ENCODE peak calls at places on chromosomes 13 and 19, in four cellular contexts. D is IMR-90, X is H1, M is H9. N is an unnamed sample.

GRCh38 chr19:19752760-19753403 is 20.0 kb upstream of the ZNF14 start:
- DNase-seq in D (no peak), X (no peak), M (no peak), N (no peak)

GRCh38 chr13:97342136-97342535 is 91.8 kb upstream of the RAP2A start:
- DNase-seq in D (no peak), X (no peak), M (no peak), N (no peak)

GRCh38 chr19:56547535-56547934 is 8.8 kb downstream of the ZFP28 start:
- DNase-seq in D (no peak), X (no peak), M (peak; percentile 41), N (peak; percentile 69)

GRCh38 chr19:2201473-2202148 is 34.5 kb downstream of the PLEKHJ1 start:
- DNase-seq in D (no peak), X (no peak), M (no peak), N (no peak)

GRCh38 chr19:47762615-47763308 is 15.7 kb upstream of the SELENOW start:
- DNase-seq in D (no peak), X (no peak), M (no peak), N (no peak)

GRCh38 chr19:2532252-2533071 is 56.5 kb downstream of the GADD45B start:
- DNase-seq in D (peak; percentile 76), X (no peak), M (no peak), N (no peak)

GRCh38 chr13:33639640-33640080 is 178.3 kb upstream of the RFC3 start:
- DNase-seq in D (no peak), X (no peak), M (no peak), N (no peak)

GRCh38 chr13:19940106-19940505 is 18.4 kb upstream of the ZMYM2 start:
- DNase-seq in D (no peak), X (no peak), M (no peak), N (peak; percentile 28)

GRCh38 chr19:13781547-13781946 is 7.3 kb downstream of the C19orf53 start:
- DNase-seq in D (peak; percentile 81), X (no peak), M (peak; percentile 83), N (peak; percentile 91)

GRCh38 chr13:79457948-79458347 is 23.0 kb upstream of the NDFIP2 start:
- DNase-seq in D (peak; percentile 91), X (no peak), M (no peak), N (peak; percentile 82)

GRCh38 chr13:47555235-47555634 is 445.8 kb downstream of the SUCLA2 start:
- DNase-seq in D (peak; percentile 51), X (no peak), M (no peak), N (no peak)

GRCh38 chr19:47650695-47651094 is 41.8 kb downstream of the BICRA start:
- DNase-seq in D (no peak), X (no peak), M (no peak), N (no peak)

GRCh38 chr19:4829001-4829712 is 2.4 kb downstream of the TICAM1 start:
- DNase-seq in D (no peak), X (no peak), M (no peak), N (no peak)

DNA sequence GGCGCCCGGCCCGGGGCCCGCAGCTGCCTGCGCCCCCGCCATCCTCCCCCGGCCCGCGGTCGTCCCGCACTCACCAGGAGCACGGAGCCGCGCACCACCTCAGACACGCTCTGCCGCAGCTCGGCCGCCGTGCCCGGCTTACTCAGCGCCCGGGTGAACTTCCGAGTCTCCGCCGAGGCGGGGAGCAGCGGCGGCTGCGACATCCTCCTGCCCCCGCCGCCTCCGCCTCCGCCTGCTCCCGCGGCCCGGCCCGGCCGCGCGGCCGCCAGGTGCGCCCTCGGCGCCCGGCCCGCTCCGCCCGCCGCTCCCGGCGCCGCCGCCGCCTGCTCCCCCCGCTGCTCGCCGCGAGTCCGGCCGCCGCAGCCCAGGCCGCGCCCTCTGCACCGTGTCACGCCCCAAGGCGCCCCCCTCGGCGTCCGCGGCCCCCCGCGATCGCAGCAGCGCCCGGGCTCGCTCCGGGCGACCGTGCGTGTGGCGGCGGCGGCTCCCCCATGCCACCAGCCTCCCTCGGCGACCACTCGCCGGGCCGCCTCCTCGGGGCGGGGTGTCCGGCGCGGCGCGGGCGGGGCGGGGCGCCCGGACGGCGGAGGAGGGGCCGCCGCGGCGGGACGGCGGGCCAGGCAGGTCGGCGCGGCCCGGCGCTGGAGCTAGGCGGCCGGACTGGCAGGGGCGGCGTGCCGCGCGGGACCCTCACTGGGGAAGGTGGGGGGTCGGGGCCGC is 108.4 kb upstream of the DOCK9 start:
- DNase-seq in D (peak; percentile 47), X (no peak), M (peak; percentile 43), N (peak; percentile 48)
- H3K4ac ChIP-seq in D (no peak overlapping the region), X (no peak overlapping the region), M (no peak overlapping the region), N (no peak overlapping the region)

GRCh38 chr13:59842507-59842906 is 321.2 kb downstream of the DIAPH3 start:
- DNase-seq in D (peak; percentile 35), X (no peak), M (no peak), N (no peak)
- H4K5ac ChIP-seq in D (no peak overlapping the region), X (no peak overlapping the region), M (no peak overlapping the region), N (no peak overlapping the region)

GRCh38 chr13:106536244-106537034 is 977 bp upstream of the EFNB2 start:
- DNase-seq in D (peak; percentile 83), X (peak; percentile 75), M (peak; percentile 91), N (peak; percentile 94)
- H2BK120ac ChIP-seq in D (no peak overlapping the region), X (no peak overlapping the region), M (no peak overlapping the region), N (no peak overlapping the region)

GRCh38 chr13:57507752-57508463 is 123.6 kb upstream of the PCDH17 start:
- DNase-seq in D (no peak), X (no peak), M (no peak), N (no peak)
- H3K4ac ChIP-seq in D (no peak overlapping the region), X (no peak overlapping the region), M (no peak overlapping the region), N (no peak overlapping the region)

GRCh38 chr13:39918837-39919236 is 263.4 kb downstream of the COG6 start:
- DNase-seq in D (no peak), X (no peak), M (no peak), N (no peak)
- H4K5ac ChIP-seq in D (no peak overlapping the region), X (no peak overlapping the region), M (no peak overlapping the region), N (no peak overlapping the region)

GRCh38 chr19:50419022-50419579 is 363 bp downstream of the SPIB start:
- DNase-seq in D (no peak), X (no peak), M (no peak), N (no peak)
- H2BK120ac ChIP-seq in D (no peak overlapping the region), X (no peak overlapping the region), M (no peak overlapping the region), N (no peak overlapping the region)

DNA sequence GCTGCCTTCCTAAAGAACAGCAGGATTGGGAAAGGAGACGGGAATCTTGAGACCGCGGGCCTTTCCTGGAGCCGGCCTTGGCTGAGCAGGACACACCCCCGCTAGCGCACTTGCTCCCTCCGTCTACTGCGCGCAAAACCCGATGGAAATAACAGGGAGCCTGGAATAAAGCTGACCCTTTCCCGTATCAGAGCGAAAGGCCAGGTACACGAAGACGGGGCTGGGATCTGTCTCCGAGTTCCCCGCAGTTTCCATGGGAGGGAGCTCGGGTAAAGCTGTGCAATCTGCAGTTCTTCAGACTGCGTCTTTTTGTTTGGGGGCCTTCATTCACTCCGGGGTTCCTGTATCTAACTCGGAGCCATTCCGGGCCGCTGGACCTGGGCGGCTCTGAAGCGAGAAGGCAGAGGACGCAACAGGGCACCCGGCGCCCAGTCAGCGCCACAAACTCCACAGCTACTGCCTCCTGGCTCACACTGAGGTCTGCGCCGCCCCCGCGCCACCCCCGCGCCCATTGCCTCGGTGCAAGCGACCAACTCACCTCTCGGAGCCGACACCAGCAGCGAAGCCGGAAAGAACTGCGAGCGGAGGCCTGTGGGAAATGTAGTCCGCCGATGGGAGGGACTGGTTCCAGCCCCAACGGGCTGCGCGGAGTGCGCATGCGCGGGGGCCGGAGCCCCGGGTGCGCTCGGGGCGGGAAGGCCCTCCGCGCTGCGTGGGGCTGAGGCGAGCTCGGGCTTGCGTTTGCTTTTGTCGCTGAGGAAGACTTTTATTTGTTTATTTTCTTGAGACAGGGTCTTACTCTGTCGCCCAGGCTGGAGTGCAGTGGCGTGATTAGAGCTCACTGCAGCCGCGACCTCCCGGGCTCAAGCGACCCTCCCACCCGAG is at the start of gene ZFP14:
- DNase-seq in D (peak; percentile 91), X (peak; percentile 82), M (peak; percentile 95), N (peak; percentile 97)
- H3K4ac ChIP-seq in D (peak within 1 kb of the TSS; percentile 21), X (peak within 1 kb of the TSS; percentile 8), M (no peak within 1 kb of the TSS), N (peak within 1 kb of the TSS; percentile 50)

DNA sequence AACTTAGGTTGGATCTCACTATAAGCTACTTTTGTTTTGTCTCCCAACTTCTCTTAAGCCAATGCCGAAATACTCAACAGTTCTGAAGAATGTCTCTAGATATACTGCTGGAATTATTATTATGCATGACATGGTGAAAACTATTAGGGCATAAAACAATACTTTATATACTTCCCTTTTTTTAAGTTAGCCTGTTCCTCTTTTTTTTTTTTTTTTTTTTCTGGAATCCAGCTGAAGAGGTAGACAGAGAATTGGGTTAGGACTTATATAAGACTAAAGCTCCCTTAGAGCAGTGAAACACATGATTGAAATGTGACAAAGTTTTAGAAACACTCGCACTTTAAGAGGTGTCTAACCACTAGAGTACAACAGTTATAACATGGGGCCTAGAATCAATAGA is 850.9 kb upstream of the PCDH9 start:
- DNase-seq in D (no peak), X (no peak), M (no peak), N (no peak)
- H4K5ac ChIP-seq in D (no peak overlapping the region), X (no peak overlapping the region), M (no peak overlapping the region), N (no peak overlapping the region)

N was measured in mesendoderm.